ENCODE peak calls at places on chromosomes 6 and 20, in five cellular contexts. E, U, P, R and C are unnamed samples.
A peak's percentile ranks its signal among the peaks of the same experiment; 100 is the strongest.

GRCh38 chr6:7762758-7763157 is 36.9 kb downstream of the BMP6 start:
- DNase-seq in E (no peak), U (no peak), P (no peak), R (no peak), C (no peak)

GRCh38 chr20:53502820-53503219 is 90.8 kb downstream of the ZNF217 start:
- DNase-seq in E (no peak), U (no peak), P (no peak), R (no peak), C (no peak)

GRCh38 chr20:25218109-25218486 is 22.6 kb downstream of the ENTPD6 start:
- DNase-seq in E (no peak), U (no peak), P (no peak), R (no peak), C (no peak)

GRCh38 chr20:60815656-60816055 is 436.4 kb upstream of the CDH4 start:
- DNase-seq in E (no peak), U (no peak), P (no peak), R (no peak), C (no peak)

GRCh38 chr6:157148391-157149323 is 174.7 kb downstream of the TMEM242 start:
- DNase-seq in E (peak; percentile 82), U (peak; percentile 97), P (peak; percentile 96), R (peak; percentile 97), C (peak; percentile 76)

GRCh38 chr6:139364302-139364981 is 10.0 kb downstream of the CITED2 start:
- DNase-seq in E (peak; percentile 27), U (peak; percentile 39), P (peak; percentile 63), R (peak; percentile 20), C (no peak)

GRCh38 chr6:165615629-165616028 is 47.4 kb downstream of the PDE10A start:
- DNase-seq in E (no peak), U (peak; percentile 12), P (no peak), R (peak; percentile 6), C (no peak)

GRCh38 chr20:50821994-50822393 is 27.1 kb downstream of the BCAS4 start:
- DNase-seq in E (no peak), U (no peak), P (no peak), R (no peak), C (no peak)

DNA sequence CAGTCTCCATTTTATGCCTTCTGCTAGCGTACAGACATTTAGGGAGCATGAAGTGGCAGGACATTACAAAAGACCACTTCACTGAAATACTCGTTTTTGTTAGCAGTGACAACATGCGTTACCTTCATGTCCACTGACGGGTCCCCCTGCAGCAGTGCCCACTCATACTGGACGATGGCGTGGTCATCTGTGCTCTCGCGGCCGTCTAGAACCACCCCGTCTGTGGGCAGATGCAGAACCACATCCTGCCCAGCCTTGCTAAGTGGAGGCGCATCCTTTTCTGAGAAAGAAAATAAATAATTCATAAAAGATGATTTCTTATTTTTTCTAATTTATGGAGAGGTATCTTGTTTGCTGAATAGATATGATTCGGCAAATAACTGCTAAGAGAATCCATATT is 11.3 kb downstream of the LRP11 start:
- DNase-seq in E (no peak), U (no peak), P (no peak), R (no peak), C (no peak)
- H3K27ac ChIP-seq in E (peak overlapping the region; percentile 31), U (no peak overlapping the region), P (peak overlapping the region; percentile 47), R (peak overlapping the region; percentile 44), C (peak overlapping the region; percentile 96)

GRCh38 chr6:170112583-170112860 is 178.4 kb downstream of the DLL1 start:
- DNase-seq in E (no peak), U (no peak), P (no peak), R (no peak), C (no peak)
- H3K4me2 ChIP-seq in E (no peak overlapping the region), U (no peak overlapping the region), P (no peak overlapping the region), R (no peak overlapping the region), C (no peak overlapping the region)

GRCh38 chr6:34317172-34317477 is 68.3 kb upstream of the SMIM29 start:
- DNase-seq in E (no peak), U (no peak), P (no peak), R (no peak), C (no peak)

GRCh38 chr6:34317882-34318491 is 69.2 kb upstream of the SMIM29 start:
- DNase-seq in E (no peak), U (peak; percentile 27), P (peak; percentile 38), R (no peak), C (no peak)

GRCh38 chr6:34315256-34315655 is 66.5 kb upstream of the SMIM29 start:
- DNase-seq in E (no peak), U (no peak), P (no peak), R (no peak), C (no peak)

GRCh38 chr6:34315780-34316179 is 67.0 kb upstream of the SMIM29 start:
- DNase-seq in E (no peak), U (no peak), P (no peak), R (no peak), C (no peak)

DNA sequence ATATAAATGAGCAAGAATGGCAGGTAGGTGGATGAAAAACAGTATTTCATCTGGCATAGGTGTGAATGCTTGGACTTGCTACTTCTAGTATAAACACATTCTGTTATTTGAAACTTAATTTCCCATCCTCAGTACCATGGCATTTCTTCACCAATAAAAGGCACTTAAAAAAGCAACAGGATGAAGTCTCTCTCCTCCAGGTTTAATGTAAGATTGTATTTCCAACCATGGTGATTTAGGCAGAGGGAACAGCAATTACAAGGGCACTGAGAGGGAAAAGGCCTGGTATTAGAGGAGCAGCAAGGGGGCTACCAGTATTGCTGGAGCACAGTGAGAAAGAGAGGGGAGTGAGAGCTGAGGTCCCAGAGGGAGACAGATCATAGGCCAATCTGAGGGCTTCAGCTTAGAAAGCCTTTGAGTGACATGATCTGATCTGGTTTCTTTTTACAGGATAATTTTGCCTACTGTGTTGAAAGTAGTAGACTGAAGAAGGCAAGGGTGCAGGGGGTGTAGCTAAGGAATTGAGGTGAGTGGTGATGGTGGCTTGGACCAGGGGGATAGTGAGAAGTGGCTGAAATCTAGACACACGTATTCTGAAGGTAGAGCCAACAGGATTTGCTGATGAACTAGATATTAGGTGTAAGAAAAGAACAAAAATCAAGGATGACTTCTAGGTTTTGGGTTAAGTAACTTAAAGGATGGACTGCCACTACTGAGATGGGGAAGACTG is 67.8 kb upstream of the SMIM29 start:
- DNase-seq in E (no peak), U (no peak), P (no peak), R (no peak), C (no peak)
- H3K27ac ChIP-seq in E (no peak overlapping the region), U (no peak overlapping the region), P (no peak overlapping the region), R (no peak overlapping the region), C (no peak overlapping the region)

GRCh38 chr20:11502051-11502450 is 415.6 kb upstream of the BTBD3 start:
- DNase-seq in E (no peak), U (peak; percentile 82), P (peak; percentile 9), R (peak; percentile 78), C (no peak)
- H3K4me2 ChIP-seq in E (no peak overlapping the region), U (no peak overlapping the region), P (no peak overlapping the region), R (no peak overlapping the region), C (no peak overlapping the region)

GRCh38 chr20:31638317-31638716 is 605 bp downstream of the COX4I2 start:
- DNase-seq in E (no peak), U (no peak), P (no peak), R (no peak), C (no peak)

GRCh38 chr20:31641391-31641790 is 3.7 kb downstream of the COX4I2 start:
- DNase-seq in E (no peak), U (no peak), P (no peak), R (no peak), C (no peak)

GRCh38 chr20:31642837-31643236 is 5.1 kb downstream of the COX4I2 start:
- DNase-seq in E (no peak), U (no peak), P (no peak), R (no peak), C (no peak)

GRCh38 chr20:31638816-31639215 is 1.1 kb downstream of the COX4I2 start:
- DNase-seq in E (no peak), U (no peak), P (no peak), R (no peak), C (no peak)

GRCh38 chr20:31640259-31640658 is 2.5 kb downstream of the COX4I2 start:
- DNase-seq in E (no peak), U (no peak), P (no peak), R (no peak), C (no peak)
- H3K27ac ChIP-seq in E (no peak overlapping the region), U (no peak overlapping the region), P (no peak overlapping the region), R (no peak overlapping the region), C (no peak overlapping the region)

GRCh38 chr6:46849361-46849690 is 56.1 kb downstream of the MEP1A start:
- DNase-seq in E (no peak), U (no peak), P (no peak), R (no peak), C (no peak)

GRCh38 chr6:46850781-46851180 is 57.6 kb downstream of the MEP1A start:
- DNase-seq in E (no peak), U (peak; percentile 71), P (no peak), R (peak; percentile 64), C (peak; percentile 72)

GRCh38 chr6:46845126-46845525 is 51.9 kb downstream of the MEP1A start:
- DNase-seq in E (no peak), U (no peak), P (no peak), R (no peak), C (no peak)

GRCh38 chr6:46848684-46849360 is 55.6 kb downstream of the MEP1A start:
- DNase-seq in E (peak; percentile 70), U (peak; percentile 70), P (peak; percentile 84), R (peak; percentile 49), C (peak; percentile 76)
- H3K4me2 ChIP-seq in E (peak overlapping the region; percentile 89), U (peak overlapping the region; percentile 19), P (no peak overlapping the region), R (peak overlapping the region; percentile 78), C (peak overlapping the region; percentile 56)

DNA sequence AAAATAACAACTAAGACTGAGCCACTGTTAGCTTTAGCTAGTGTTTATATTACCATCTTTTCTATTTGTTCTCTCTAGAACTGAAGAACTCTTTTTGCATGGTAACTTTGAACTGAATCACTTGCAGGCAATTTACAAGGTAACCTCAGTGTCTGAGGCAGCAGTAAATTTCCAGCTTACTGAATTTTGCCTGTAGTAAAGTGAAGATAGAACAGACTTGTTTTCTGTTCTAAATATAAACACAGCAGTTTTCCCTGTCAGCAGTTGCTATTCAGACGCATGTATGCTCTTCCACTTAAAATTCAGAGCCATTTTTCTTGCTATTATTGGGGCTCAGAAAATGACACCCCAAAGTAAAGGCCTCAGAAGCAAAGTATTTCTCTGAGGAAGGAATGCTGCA is 974.0 kb upstream of the GJE1 start:
- DNase-seq in E (no peak), U (no peak), P (no peak), R (no peak), C (no peak)
- H3K27ac ChIP-seq in E (no peak overlapping the region), U (no peak overlapping the region), P (no peak overlapping the region), R (no peak overlapping the region), C (no peak overlapping the region)

DNA sequence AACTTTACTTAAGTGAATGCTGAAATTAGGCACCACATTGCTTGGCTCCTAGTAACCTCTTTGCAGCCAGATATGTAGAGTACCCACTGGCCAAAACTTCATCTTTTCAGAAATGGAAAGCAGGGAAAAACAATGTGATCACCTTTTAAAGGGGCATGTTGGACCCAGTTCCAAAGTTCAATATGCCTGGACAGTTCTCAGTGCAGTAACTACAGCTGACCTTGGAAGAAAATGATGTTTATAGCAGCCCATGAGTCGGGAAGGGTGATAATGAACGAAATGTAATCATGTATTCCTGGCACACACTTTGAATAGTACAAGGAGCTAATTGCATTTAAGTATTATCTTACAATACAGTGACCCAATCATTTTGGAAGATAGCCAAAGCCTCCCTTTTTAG is 93.6 kb upstream of the TAB2 start:
- DNase-seq in E (no peak), U (no peak), P (no peak), R (no peak), C (no peak)
- H3K4me2 ChIP-seq in E (no peak overlapping the region), U (no peak overlapping the region), P (no peak overlapping the region), R (no peak overlapping the region), C (no peak overlapping the region)